ENCODE peak calls at places on chromosome 6, in eight cellular contexts. L is A549, A is fibroblast of lung, D is GM23338, C is Karpas-422, I is GM23248, O is MM.1S, N is mammary epithelial cell. K is an unnamed sample.

GRCh38 chr6:24650365-24650764 is 4.4 kb upstream of the KIAA0319 start:
- DNase-seq in C (no peak), A (no peak), D (no peak), N (no peak), I (no peak), O (no peak), L (no peak), K (no peak)

GRCh38 chr6:132797975-132798819 is at the start of gene SLC18B1:
- DNase-seq in L (no peak), N (peak), C (peak), D (peak), O (peak), A (peak), I (peak), K (peak)

GRCh38 chr6:46263709-46264091 is 92.9 kb upstream of the ENPP5 start:
- DNase-seq in L (no peak), O (no peak), N (peak), A (peak), I (peak), C (peak), D (no peak), K (peak)

GRCh38 chr6:16816891-16817290 is 55.6 kb upstream of the ATXN1 start:
- DNase-seq in I (peak), D (no peak), C (no peak), A (no peak), N (no peak), O (no peak), L (no peak), K (no peak)

GRCh38 chr6:29005183-29005885 is at the start of gene ZNF311:
- DNase-seq in D (peak), C (no peak), L (peak), O (peak), I (peak), N (peak), A (peak), K (peak)

GRCh38 chr6:84489598-84489997 is 262.2 kb upstream of the CEP162 start:
- DNase-seq in C (no peak), N (no peak), O (no peak), D (peak), A (no peak), I (no peak), L (no peak), K (no peak)

GRCh38 chr6:143513410-143513809 is 1.9 kb upstream of the FUCA2 start:
- DNase-seq in A (no peak), I (peak), C (peak), N (no peak), O (no peak), D (peak), L (peak), K (no peak)

GRCh38 chr6:30711758-30712380 is 5.2 kb downstream of the MDC1 start:
- DNase-seq in A (no peak), C (peak), I (no peak), O (no peak), N (no peak), D (no peak), L (no peak), K (no peak)

GRCh38 chr6:22218410-22218809 is 78.4 kb downstream of the PRL start:
- DNase-seq in C (no peak), A (no peak), D (no peak), I (no peak), L (no peak), N (no peak), O (no peak), K (no peak)
- H3K4me2 ChIP-seq in C (no peak), A (no peak), D (no peak), I (no peak), L (no peak), N (no peak), O (no peak), K (no peak)

GRCh38 chr6:141326925-141327324 is 805.8 kb upstream of the GJE1 start:
- DNase-seq in A (no peak), D (no peak), L (no peak), C (no peak), I (no peak), N (no peak), O (no peak), K (no peak)

GRCh38 chr6:141321486-141322347 is 811.0 kb upstream of the GJE1 start:
- DNase-seq in D (no peak), L (no peak), O (no peak), A (peak), N (no peak), I (peak), C (no peak), K (no peak)

GRCh38 chr6:141326426-141326825 is 806.3 kb upstream of the GJE1 start:
- DNase-seq in C (no peak), I (peak), A (peak), L (peak), N (peak), O (no peak), D (no peak), K (peak)
- H3K4me2 ChIP-seq in C (peak), I (peak), A (peak), L (peak), N (peak), O (no peak), D (no peak), K (peak)

GRCh38 chr6:37501632-37502466 is 2.2 kb upstream of the CCDC167 start:
- DNase-seq in L (no peak), C (no peak), I (no peak), D (no peak), N (no peak), A (no peak), O (no peak), K (no peak)
- H3K4me2 ChIP-seq in L (no peak), C (no peak), I (no peak), D (no peak), N (no peak), A (no peak), O (no peak), K (no peak)

GRCh38 chr6:26422329-26422728 is 18.0 kb upstream of the BTN3A3 start:
- DNase-seq in D (no peak), I (no peak), L (no peak), C (no peak), A (no peak), O (no peak), N (no peak), K (no peak)
- H3K4me2 ChIP-seq in D (peak), I (peak), L (peak), C (peak), A (peak), O (peak), N (peak), K (peak)